ENCODE peak calls at places on chromosomes 13 and 19, in nine cellular contexts. W, D, K, T, Z, U, F, E and A are unnamed samples.

GRCh38 chr13:51761638-51762350 is 42.2 kb downstream of the DHRS12 start:
- DNase-seq in U (no peak), K (peak), E (no peak), D (no peak), W (no peak), F (no peak), T (no peak), Z (no peak), A (no peak)

GRCh38 chr13:20728579-20729300 is 25.2 kb downstream of the IL17D start:
- DNase-seq in Z (no peak), E (no peak), T (no peak), W (no peak), D (no peak), K (no peak), U (no peak), F (peak), A (no peak)

GRCh38 chr13:44298314-44298713 is 75.3 kb upstream of the SERP2 start:
- DNase-seq in Z (no peak), T (no peak), D (no peak), U (no peak), F (no peak), E (no peak), W (no peak), K (peak), A (no peak)

GRCh38 chr13:20405691-20406090 is 120.0 kb downstream of the CRYL1 start:
- DNase-seq in Z (no peak), U (peak), F (no peak), E (no peak), W (no peak), D (no peak), T (no peak), K (no peak), A (peak)

GRCh38 chr13:39132286-39132685 is 94.0 kb downstream of the NHLRC3 start:
- DNase-seq in W (no peak), E (no peak), T (no peak), F (no peak), K (no peak), D (no peak), Z (no peak), U (no peak), A (no peak)

GRCh38 chr13:27830010-27830409 is 37.7 kb downstream of the GSX1 start:
- DNase-seq in F (peak), T (peak), K (no peak), U (peak), Z (no peak), D (no peak), E (peak), W (peak), A (peak)

GRCh38 chr13:98485561-98485960 is 91.3 kb downstream of the STK24 start:
- DNase-seq in D (no peak), F (no peak), U (peak), T (no peak), Z (no peak), W (no peak), E (no peak), K (no peak), A (no peak)

GRCh38 chr19:55866521-55866920 is 30.2 kb downstream of the NLRP4 start:
- DNase-seq in W (no peak), K (no peak), D (no peak), E (no peak), Z (no peak), U (no peak), F (no peak), T (no peak), A (no peak)

GRCh38 chr19:8585894-8586750 is 8.9 kb upstream of the MYO1F start:
- DNase-seq in U (no peak), T (peak), K (no peak), Z (no peak), W (no peak), D (no peak), F (no peak), E (no peak), A (peak)

GRCh38 chr19:40908981-40909380 is 26.9 kb upstream of the CYP2A7 start:
- DNase-seq in U (no peak), W (no peak), F (no peak), Z (no peak), K (no peak), D (no peak), E (no peak), T (peak), A (no peak)

DNA sequence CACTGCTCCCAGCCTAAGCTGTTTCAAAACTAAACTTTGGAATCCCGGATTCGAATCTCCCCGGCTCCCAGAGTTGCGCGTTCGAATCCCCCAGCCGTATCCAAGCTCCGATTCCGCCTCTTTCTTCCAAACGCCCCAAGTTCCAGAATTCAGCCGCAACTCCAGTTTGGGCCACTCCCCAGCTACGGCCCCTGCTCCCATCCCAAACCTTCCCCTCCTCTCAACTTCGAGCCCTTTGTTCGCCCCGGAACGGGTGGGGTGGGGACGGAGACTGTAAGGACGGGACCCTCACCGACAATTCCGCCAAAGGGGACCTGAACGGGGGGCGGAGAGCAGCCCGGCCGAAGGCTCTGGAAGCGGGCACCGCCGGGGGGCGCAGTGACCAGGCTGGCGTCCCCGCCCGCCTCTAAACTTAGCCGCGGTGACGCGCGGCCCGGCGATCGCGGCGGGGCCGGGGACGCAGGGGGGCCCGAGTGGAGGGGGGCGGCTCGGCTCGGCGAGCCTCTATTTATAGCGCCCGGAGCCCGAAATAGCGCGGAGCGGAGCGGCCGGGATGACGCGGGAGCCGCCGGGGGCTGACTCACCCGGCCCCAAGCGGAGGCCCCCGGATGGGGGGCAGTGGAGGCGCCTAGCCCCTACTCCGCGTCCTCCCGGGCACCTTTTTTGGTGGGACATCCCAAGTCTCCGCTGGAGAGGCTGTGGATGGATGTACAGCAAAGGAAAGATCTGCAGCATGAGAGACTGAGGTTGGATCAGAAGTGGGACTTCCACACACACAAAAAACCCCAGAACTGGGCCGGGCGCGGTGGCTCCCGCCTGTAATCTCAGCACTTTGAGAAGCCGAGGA is 4.9 kb upstream of the ERCC1 start:
- DNase-seq in T (no peak), K (peak), Z (no peak), F (no peak), U (no peak), D (no peak), E (no peak), W (peak), A (peak)
- TF ChIP-seq POLR2A in T (no peak), K (peak), Z (no peak), F (no peak), U (no peak), D (no peak), E (no peak), W (no peak), A (no peak)

GRCh38 chr13:37595162-37595561 is 3.4 kb downstream of the POSTN start:
- DNase-seq in U (no peak), Z (no peak), K (peak), T (no peak), F (no peak), D (no peak), W (no peak), E (no peak), A (no peak)
- H3K4me3 ChIP-seq in U (no peak), Z (no peak), K (no peak), T (no peak), F (no peak), D (no peak), W (no peak), E (no peak), A (no peak)

DNA sequence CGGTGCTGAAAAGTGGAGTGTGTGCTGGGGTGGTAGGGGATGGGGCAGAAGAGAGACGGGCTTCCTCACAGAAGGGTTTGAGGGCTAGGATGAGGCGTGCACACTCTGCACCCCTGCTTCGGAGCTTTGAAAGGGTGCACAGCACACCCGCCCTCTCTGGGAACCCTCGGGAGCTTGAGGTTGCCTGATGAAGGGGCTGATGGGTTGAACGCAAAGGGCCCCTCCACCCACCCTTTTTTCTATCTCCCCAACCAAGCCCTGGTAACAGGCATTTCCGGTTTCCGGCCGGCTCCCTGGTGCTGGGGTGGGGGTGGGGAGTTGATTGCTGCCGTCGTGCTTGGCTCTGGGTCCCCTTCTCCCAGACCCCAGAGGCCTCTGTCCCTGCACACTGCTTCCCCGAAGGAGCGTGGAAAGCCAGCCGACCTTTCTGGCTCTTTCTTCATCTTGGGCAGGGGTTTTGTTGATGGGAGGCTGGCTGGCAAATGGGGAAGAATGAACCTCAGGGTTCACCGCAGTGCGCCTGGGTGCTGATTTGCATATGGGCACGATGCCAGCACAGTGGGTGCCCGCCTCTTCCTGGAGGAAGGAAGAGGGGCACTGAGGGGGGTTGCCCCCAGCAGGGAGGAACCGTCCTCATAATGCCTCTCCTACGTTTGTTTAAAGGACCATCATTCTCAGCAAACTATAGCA is 29.0 kb downstream of the VAV1 start:
- DNase-seq in T (peak), Z (peak), F (peak), U (peak), W (peak), K (no peak), D (peak), E (peak), A (peak)
- TF ChIP-seq POLR2A in T (peak), Z (no peak), F (no peak), U (no peak), W (peak), K (no peak), D (no peak), E (no peak), A (no peak)

DNA sequence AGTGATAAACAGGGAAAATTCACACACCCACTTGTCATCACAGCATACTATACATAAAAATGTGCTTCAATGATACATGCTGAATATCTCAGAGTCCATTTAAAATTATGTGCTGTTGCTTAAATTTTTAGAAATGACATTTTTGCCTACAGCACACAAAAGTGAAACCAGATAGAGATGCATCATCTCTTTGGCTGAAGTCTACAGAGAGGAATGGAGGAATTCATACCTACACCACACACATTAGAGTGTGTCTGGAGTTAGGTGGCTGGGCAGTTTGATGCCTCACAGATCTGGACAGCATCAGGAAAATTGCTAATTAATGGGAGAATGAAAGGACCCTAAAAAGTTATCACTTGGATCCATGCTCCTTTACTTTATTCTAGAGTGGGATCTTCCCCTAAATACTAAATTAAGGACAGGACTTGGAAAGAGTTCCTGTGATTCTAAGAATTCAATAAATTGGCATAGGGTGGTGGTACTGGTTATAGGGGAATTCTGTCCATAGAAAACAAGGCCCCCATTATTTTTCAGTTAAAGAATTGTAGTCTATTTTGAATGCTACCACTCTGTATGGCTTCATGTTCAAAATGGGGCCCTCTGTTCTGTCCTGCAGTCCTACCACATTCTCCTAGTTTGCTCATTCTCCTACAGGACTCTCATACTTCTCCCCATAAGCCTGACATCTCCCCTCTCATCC is 41.3 kb downstream of the RCBTB2 start:
- DNase-seq in U (no peak), Z (no peak), T (no peak), W (no peak), F (no peak), E (no peak), K (peak), D (no peak), A (no peak)
- H3K4me3 ChIP-seq in U (no peak), Z (peak), T (no peak), W (no peak), F (no peak), E (no peak), K (no peak), D (no peak), A (peak)

GRCh38 chr19:14005381-14006084 is 587 bp downstream of the RFX1 start:
- DNase-seq in Z (peak), E (peak), U (peak), F (peak), D (peak), K (peak), T (peak), W (peak), A (peak)

GRCh38 chr19:14004619-14005380 is 1.3 kb downstream of the RFX1 start:
- DNase-seq in Z (peak), K (no peak), W (no peak), U (peak), D (peak), E (peak), T (peak), F (peak), A (peak)

GRCh38 chr19:14003279-14004051 is 2.7 kb downstream of the RFX1 start:
- DNase-seq in Z (no peak), W (no peak), F (no peak), U (no peak), T (no peak), K (no peak), D (no peak), E (no peak), A (no peak)

GRCh38 chr19:14006085-14006765 is at the start of gene RFX1:
- DNase-seq in K (peak), D (peak), E (peak), U (peak), W (peak), F (peak), T (peak), Z (peak), A (peak)

GRCh38 chr19:14006766-14007562 is 844 bp upstream of the RFX1 start:
- DNase-seq in Z (no peak), D (no peak), W (peak), F (no peak), U (peak), T (peak), E (no peak), K (no peak), A (no peak)
- TF ChIP-seq POLR2A in Z (peak), D (peak), W (no peak), F (peak), U (no peak), T (peak), E (no peak), K (peak), A (no peak)

GRCh38 chr13:113157929-113158747 is at the start of gene PROZ:
- DNase-seq in U (peak), Z (no peak), T (no peak), E (no peak), K (no peak), F (no peak), W (no peak), D (no peak), A (no peak)
- H3K4me3 ChIP-seq in U (no peak), Z (no peak), T (no peak), E (no peak), K (no peak), F (no peak), W (no peak), D (no peak), A (no peak)